ENCODE peak calls at places on chromosomes 11 and 22, in eight cellular contexts. V, W, M, I, F, U, G and R are unnamed samples.

GRCh38 chr11:47143322-47143721 is 33.4 kb downstream of the ARFGAP2 start:
- DNase-seq in M (no peak), U (no peak), W (no peak), I (peak), V (peak), F (peak), G (no peak), R (peak)

GRCh38 chr11:100578966-100579365 is 108.1 kb upstream of the ARHGAP42 start:
- DNase-seq in V (no peak), G (no peak), U (no peak), M (no peak), F (peak), W (no peak), I (no peak), R (no peak)

GRCh38 chr11:69931994-69932910 is 113.0 kb upstream of the FGF3 start:
- DNase-seq in I (no peak), M (no peak), U (no peak), W (no peak), G (no peak), V (no peak), F (no peak), R (no peak)

GRCh38 chr11:69010964-69011623 is 2.0 kb downstream of the MRGPRF start:
- DNase-seq in U (peak), F (peak), G (no peak), I (peak), M (peak), V (peak), W (no peak), R (peak)

GRCh38 chr22:21731503-21731902 is 4.1 kb downstream of the YPEL1 start:
- DNase-seq in G (no peak), V (no peak), U (no peak), I (no peak), W (no peak), F (no peak), M (no peak), R (no peak)

GRCh38 chr11:119210035-119210434 is 3.9 kb downstream of the CBL start:
- DNase-seq in M (no peak), W (no peak), G (no peak), F (no peak), I (no peak), V (no peak), U (no peak), R (no peak)

GRCh38 chr11:67157691-67158090 is 38.6 kb downstream of the KDM2A start:
- DNase-seq in U (no peak), M (no peak), W (no peak), G (no peak), F (no peak), V (no peak), I (no peak), R (no peak)

GRCh38 chr11:10304495-10305261 is at the start of gene ADM:
- DNase-seq in U (no peak), W (peak), I (peak), F (peak), M (peak), V (peak), G (no peak), R (peak)

GRCh38 chr22:42116848-42117424 is 13.7 kb downstream of the CYP2D6 start:
- DNase-seq in U (no peak), F (no peak), G (no peak), V (no peak), I (no peak), W (no peak), M (no peak), R (no peak)

GRCh38 chr11:17578958-17579357 is 31.9 kb downstream of the OTOG start:
- DNase-seq in G (no peak), W (no peak), V (no peak), F (no peak), M (no peak), U (no peak), I (no peak), R (no peak)

GRCh38 chr11:61679893-61680621 is at the start of gene DAGLA:
- DNase-seq in M (peak), V (peak), W (peak), I (peak), F (peak), G (peak), U (peak), R (peak)

GRCh38 chr11:88345408-88345807 is 7.9 kb upstream of the CTSC start:
- DNase-seq in F (no peak), I (no peak), W (no peak), V (no peak), M (no peak), G (no peak), U (no peak), R (no peak)